ENCODE peak calls at places on chromosomes 13 and 19, in four cellular contexts. T, K, G and N are unnamed samples.

GRCh38 chr19:47436712-47437401 is 17.5 kb upstream of the MEIS3 start:
- DNase-seq in G (peak), K (peak), T (peak), N (peak)

GRCh38 chr19:19171821-19172532 is 1.9 kb upstream of the MEF2B start:
- DNase-seq in T (no peak), K (peak), G (peak), N (peak)

GRCh38 chr13:76885203-76886004 is 801 bp downstream of the KCTD12 start:
- DNase-seq in K (peak), G (peak), T (peak), N (peak)

GRCh38 chr13:99033814-99034213 is 56.0 kb upstream of the DOCK9 start:
- DNase-seq in K (no peak), G (peak), T (no peak), N (peak)

GRCh38 chr13:106369858-106370257 is 165.6 kb downstream of the EFNB2 start:
- DNase-seq in T (no peak), G (no peak), K (no peak), N (peak)

GRCh38 chr13:79745141-79745540 is 264.2 kb downstream of the NDFIP2 start:
- DNase-seq in K (no peak), G (peak), T (no peak), N (no peak)

GRCh38 chr19:3515891-3516422 is 9.8 kb downstream of the FZR1 start:
- DNase-seq in G (no peak), T (no peak), K (no peak), N (no peak)

GRCh38 chr19:19021115-19021514 is 12.2 kb downstream of the SUGP2 start:
- DNase-seq in K (no peak), G (peak), T (no peak), N (peak)

GRCh38 chr13:36212789-36213188 is 1.6 kb downstream of the SOHLH2 start:
- DNase-seq in T (no peak), G (no peak), K (no peak), N (no peak)

GRCh38 chr13:53005631-53006030 is 23.0 kb upstream of the OLFM4 start:
- DNase-seq in K (no peak), G (no peak), T (no peak), N (no peak)

GRCh38 chr19:52923782-52924593 is 760 bp upstream of the ZNF888 start:
- DNase-seq in G (peak), T (peak), K (peak), N (peak)

GRCh38 chr19:55492362-55492944 is 4.2 kb downstream of the SSC5D start:
- DNase-seq in G (no peak), T (peak), K (no peak), N (no peak)

GRCh38 chr13:31639443-31640163 is 99.7 kb upstream of the RXFP2 start:
- DNase-seq in G (peak), K (no peak), T (no peak), N (peak)

GRCh38 chr19:34345934-34346333 is 19.1 kb upstream of the GPI start:
- DNase-seq in K (peak), G (peak), T (no peak), N (peak)

GRCh38 chr13:112849500-112849899 is 119.5 kb upstream of the MCF2L start:
- DNase-seq in G (no peak), T (no peak), K (no peak), N (peak)

GRCh38 chr19:48878219-48879024 is 6.2 kb downstream of the PPP1R15A start:
- DNase-seq in K (no peak), G (peak), T (no peak), N (peak)

GRCh38 chr19:16541526-16542044 is 652 bp downstream of the CHERP start:
- DNase-seq in T (no peak), G (peak), K (peak), N (peak)

GRCh38 chr13:62193919-62194318 is 778.3 kb upstream of the PCDH20 start:
- DNase-seq in G (no peak), K (no peak), T (no peak), N (no peak)

GRCh38 chr19:15464394-15465385 is at the start of gene RASAL3:
- DNase-seq in G (peak), K (peak), T (no peak), N (no peak)

GRCh38 chr19:2491130-2491801 is 15.3 kb downstream of the GADD45B start:
- DNase-seq in G (peak), T (no peak), K (peak), N (peak)

DNA sequence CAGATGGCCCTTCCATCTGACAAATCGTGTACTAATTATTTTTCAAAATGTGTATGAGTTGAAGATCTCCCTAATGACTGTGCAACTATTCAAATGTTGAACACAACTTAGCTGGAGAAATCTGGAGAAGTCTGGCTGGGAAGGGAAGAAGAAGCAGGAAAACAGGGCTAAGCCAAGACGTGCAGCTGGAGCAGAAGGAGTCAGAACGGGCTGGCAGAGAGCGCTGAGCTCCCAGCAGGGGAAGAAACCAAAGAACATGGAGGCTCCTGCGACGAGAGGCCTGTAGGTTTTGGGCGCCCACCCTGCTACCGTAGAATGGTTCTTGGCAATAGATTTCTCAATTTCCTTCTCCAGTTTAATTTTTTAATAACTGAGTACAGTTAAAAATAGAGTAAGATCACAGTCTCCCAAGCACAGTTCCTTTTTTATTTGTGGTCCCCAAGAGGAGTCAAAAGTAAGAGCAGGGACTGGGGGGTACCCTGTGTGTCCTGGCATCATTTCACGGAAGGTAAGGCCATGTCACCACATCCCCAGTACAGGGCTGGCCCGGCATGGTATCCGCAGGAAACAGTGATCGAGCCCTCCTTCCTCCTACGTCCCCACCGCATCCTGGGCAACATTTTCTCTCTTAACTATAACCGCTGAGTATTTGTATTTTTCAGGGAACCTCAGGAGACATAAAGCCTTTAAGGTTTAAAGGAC is 13.4 kb upstream of the LATS2 start:
- DNase-seq in T (peak), K (no peak), G (peak), N (no peak)
- H3K4me3 ChIP-seq in T (peak), K (peak), G (no peak), N (peak)

GRCh38 chr13:55298201-55298600 is 1842.5 kb upstream of the PRR20A start:
- DNase-seq in G (no peak), T (no peak), K (no peak), N (no peak)
- TF ChIP-seq CTCF in G (no peak), T (no peak), K (no peak), N (no peak)

GRCh38 chr13:39577203-39577602 is 25.8 kb downstream of the LHFPL6 start:
- DNase-seq in T (no peak), K (no peak), G (no peak), N (no peak)

GRCh38 chr13:39575641-39576238 is 27.3 kb downstream of the LHFPL6 start:
- DNase-seq in T (no peak), K (no peak), G (no peak), N (no peak)

GRCh38 chr13:39581177-39581576 is 21.8 kb downstream of the LHFPL6 start:
- DNase-seq in T (no peak), K (no peak), G (no peak), N (no peak)

GRCh38 chr13:39578821-39579291 is 24.1 kb downstream of the LHFPL6 start:
- DNase-seq in T (no peak), G (no peak), K (no peak), N (peak)

GRCh38 chr13:39577833-39578232 is 25.2 kb downstream of the LHFPL6 start:
- DNase-seq in G (no peak), K (no peak), T (no peak), N (no peak)
- H3K4me3 ChIP-seq in G (no peak), K (no peak), T (no peak), N (no peak)

GRCh38 chr19:28427256-28428083 is 785.5 kb downstream of the UQCRFS1 start:
- DNase-seq in G (no peak), T (no peak), K (no peak), N (no peak)
- TF ChIP-seq CTCF in G (no peak), T (no peak), K (no peak), N (no peak)

DNA sequence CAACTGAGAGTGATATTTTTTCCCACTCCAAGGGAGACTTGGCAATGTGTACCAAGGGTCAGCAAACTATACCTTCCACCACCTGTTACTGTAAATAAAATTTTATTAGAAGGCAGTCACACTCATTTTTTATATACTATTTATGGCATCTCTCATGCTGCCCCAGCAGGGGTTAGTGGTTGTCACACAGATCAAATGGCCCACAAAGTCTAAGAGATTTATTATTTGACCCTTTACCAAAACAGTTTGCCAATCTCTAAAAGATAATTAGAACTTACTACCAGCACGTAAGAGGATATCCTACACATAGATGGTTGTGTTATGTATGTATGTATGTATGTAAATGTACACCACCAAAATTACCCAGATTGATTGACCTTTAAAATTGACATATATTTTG is 185.1 kb downstream of the PRR20E start:
- DNase-seq in G (no peak), T (no peak), K (no peak), N (no peak)
- H3K4me3 ChIP-seq in G (no peak), T (no peak), K (no peak), N (no peak)

DNA sequence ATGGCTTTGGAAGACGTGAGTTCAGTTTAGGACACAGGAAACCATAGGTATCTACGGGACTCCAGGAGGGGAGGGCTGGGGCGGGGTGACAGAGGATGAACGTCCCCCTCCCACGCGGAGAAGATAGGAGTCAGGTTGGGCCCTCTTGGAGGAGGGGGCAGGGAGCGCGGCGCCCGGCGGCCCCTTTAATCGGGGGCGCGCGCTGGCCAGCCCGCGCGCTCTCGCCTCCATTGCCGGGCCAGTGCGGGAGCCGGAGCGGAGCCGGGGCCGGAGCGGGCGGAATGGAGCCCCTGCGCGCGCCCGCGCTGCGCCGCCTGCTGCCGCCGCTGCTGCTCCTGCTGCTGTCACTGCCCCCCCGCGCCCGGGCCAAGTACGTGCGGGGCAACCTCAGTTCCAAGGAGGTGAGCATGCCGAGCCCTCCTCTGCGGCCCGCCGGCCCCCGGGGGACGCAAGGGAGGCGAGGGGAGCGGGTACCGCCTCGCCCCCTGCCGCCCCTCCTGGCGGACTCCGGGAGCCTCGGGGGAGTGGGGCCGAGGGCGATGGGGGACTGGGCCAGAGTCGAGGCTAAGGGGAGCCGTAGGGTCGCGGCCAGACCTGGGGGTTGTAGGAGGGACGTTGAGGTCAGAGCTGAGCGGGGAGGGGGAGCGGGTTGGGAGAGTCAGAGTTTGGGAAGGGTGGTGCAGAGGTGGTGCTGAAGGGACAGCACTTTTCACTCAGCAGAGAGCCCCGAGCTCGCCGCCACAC is at the start of gene TMEM145:
- DNase-seq in G (peak), K (peak), T (no peak), N (peak)
- TF ChIP-seq CTCF in G (no peak), K (no peak), T (no peak), N (no peak)